ENCODE peak calls at places on chromosome 1, in nine cellular contexts. One of them, this sample, is unnamed.

GRCh38 chr1:115877511-115877910 is 36.6 kb upstream of the NHLH2 start:
- DNase-seq in Caco-2: no peak
- DNase-seq in uterus: no peak
- DNase-seq in fibroblast of lung: no peak
- DNase-seq in AG08396: no peak
- DNase-seq in aorta: no peak
- DNase-seq in WERI-Rb-1: peak; percentile 32
- DNase-seq in activated naive CD8-positive, alpha-beta T cell treated with anti-CD3 and anti-CD28 coated beads for 36 hours: no peak
- DNase-seq in stimulated activated CD4-positive, alpha-beta T cell treated with anti-CD3 and anti-CD28 coated beads, Interleukin-15, amount 100 ng/mL, for 24 hours: no peak
- DNase-seq in this sample: no peak

GRCh38 chr1:23422313-23422877 is 2.2 kb downstream of the TCEA3 start:
- DNase-seq in AG08396: peak; percentile 83
- DNase-seq in activated naive CD8-positive, alpha-beta T cell treated with anti-CD3 and anti-CD28 coated beads for 36 hours: peak; percentile 44
- DNase-seq in WERI-Rb-1: no peak
- DNase-seq in fibroblast of lung: peak; percentile 82
- DNase-seq in uterus: peak; percentile 76
- DNase-seq in stimulated activated CD4-positive, alpha-beta T cell treated with anti-CD3 and anti-CD28 coated beads, Interleukin-15, amount 100 ng/mL, for 24 hours: peak; percentile 64
- DNase-seq in Caco-2: no peak
- DNase-seq in aorta: peak; percentile 92
- DNase-seq in this sample: no peak

GRCh38 chr1:206898089-206898908 is 1.1 kb downstream of the IL24 start:
- DNase-seq in uterus: no peak
- DNase-seq in aorta: no peak
- DNase-seq in fibroblast of lung: peak; percentile 72
- DNase-seq in Caco-2: no peak
- DNase-seq in WERI-Rb-1: no peak
- DNase-seq in stimulated activated CD4-positive, alpha-beta T cell treated with anti-CD3 and anti-CD28 coated beads, Interleukin-15, amount 100 ng/mL, for 24 hours: no peak
- DNase-seq in AG08396: peak; percentile 44
- DNase-seq in activated naive CD8-positive, alpha-beta T cell treated with anti-CD3 and anti-CD28 coated beads for 36 hours: no peak
- DNase-seq in this sample: no peak

GRCh38 chr1:25685938-25686665 is 69.5 kb downstream of the MAN1C1 start:
- DNase-seq in fibroblast of lung: peak; percentile 54
- DNase-seq in WERI-Rb-1: no peak
- DNase-seq in aorta: peak; percentile 81
- DNase-seq in activated naive CD8-positive, alpha-beta T cell treated with anti-CD3 and anti-CD28 coated beads for 36 hours: no peak
- DNase-seq in stimulated activated CD4-positive, alpha-beta T cell treated with anti-CD3 and anti-CD28 coated beads, Interleukin-15, amount 100 ng/mL, for 24 hours: no peak
- DNase-seq in uterus: no peak
- DNase-seq in Caco-2: no peak
- DNase-seq in AG08396: no peak
- DNase-seq in this sample: no peak

GRCh38 chr1:9787702-9788101 is 36.1 kb downstream of the CLSTN1 start:
- DNase-seq in fibroblast of lung: no peak
- DNase-seq in stimulated activated CD4-positive, alpha-beta T cell treated with anti-CD3 and anti-CD28 coated beads, Interleukin-15, amount 100 ng/mL, for 24 hours: peak; percentile 68
- DNase-seq in activated naive CD8-positive, alpha-beta T cell treated with anti-CD3 and anti-CD28 coated beads for 36 hours: peak; percentile 59
- DNase-seq in aorta: peak; percentile 32
- DNase-seq in uterus: no peak
- DNase-seq in WERI-Rb-1: no peak
- DNase-seq in AG08396: no peak
- DNase-seq in Caco-2: no peak
- DNase-seq in this sample: no peak

GRCh38 chr1:10691740-10692125 is 104.7 kb downstream of the CASZ1 start:
- DNase-seq in fibroblast of lung: no peak
- DNase-seq in Caco-2: no peak
- DNase-seq in activated naive CD8-positive, alpha-beta T cell treated with anti-CD3 and anti-CD28 coated beads for 36 hours: peak; percentile 16
- DNase-seq in uterus: no peak
- DNase-seq in aorta: no peak
- DNase-seq in stimulated activated CD4-positive, alpha-beta T cell treated with anti-CD3 and anti-CD28 coated beads, Interleukin-15, amount 100 ng/mL, for 24 hours: peak; percentile 45
- DNase-seq in WERI-Rb-1: no peak
- DNase-seq in AG08396: no peak
- DNase-seq in this sample: no peak

GRCh38 chr1:205147191-205147590 is 25.4 kb upstream of the RBBP5 start:
- DNase-seq in fibroblast of lung: peak; percentile 15
- DNase-seq in WERI-Rb-1: no peak
- DNase-seq in aorta: no peak
- DNase-seq in AG08396: peak; percentile 38
- DNase-seq in activated naive CD8-positive, alpha-beta T cell treated with anti-CD3 and anti-CD28 coated beads for 36 hours: no peak
- DNase-seq in Caco-2: no peak
- DNase-seq in uterus: no peak
- DNase-seq in stimulated activated CD4-positive, alpha-beta T cell treated with anti-CD3 and anti-CD28 coated beads, Interleukin-15, amount 100 ng/mL, for 24 hours: no peak
- DNase-seq in this sample: no peak

GRCh38 chr1:9842073-9842711 is 18.4 kb upstream of the CLSTN1 start:
- DNase-seq in activated naive CD8-positive, alpha-beta T cell treated with anti-CD3 and anti-CD28 coated beads for 36 hours: no peak
- DNase-seq in aorta: peak; percentile 62
- DNase-seq in WERI-Rb-1: peak; percentile 93
- DNase-seq in AG08396: no peak
- DNase-seq in stimulated activated CD4-positive, alpha-beta T cell treated with anti-CD3 and anti-CD28 coated beads, Interleukin-15, amount 100 ng/mL, for 24 hours: no peak
- DNase-seq in uterus: no peak
- DNase-seq in fibroblast of lung: no peak
- DNase-seq in Caco-2: no peak
- DNase-seq in this sample: peak; percentile 59

This sample was measured in suprapubic skin.